ENCODE peak calls at places on chromosomes 5 and 9, in seven cellular contexts. M is adrenal gland; N is cardiac muscle cell; Q is HCT116; A is CD8-positive, alpha-beta T cell; O is transverse colon; T is heart left ventricle. E is an unnamed sample. For H3K4me1, the result is how much of the 10 kb centered on the place peaks cover.

GRCh38 chr5:85646641-85647040 is 971.1 kb upstream of the COX7C start:
- DNase-seq in M (no peak), N (no peak), Q (no peak), A (no peak), O (no peak), T (no peak), E (no peak)

GRCh38 chr5:129852747-129853352 is 51.4 kb upstream of the CHSY3 start:
- DNase-seq in M (peak), N (peak), Q (peak), A (peak), O (peak), T (peak), E (peak)

GRCh38 chr5:160702856-160703453 is 149.1 kb downstream of the ATP10B start:
- DNase-seq in M (no peak), N (no peak), Q (no peak), A (no peak), O (no peak), T (no peak), E (no peak)

GRCh38 chr9:97983524-97984187 is 515 bp downstream of the ANP32B start:
- DNase-seq in M (peak), N (peak), Q (no peak), A (peak), O (peak), T (peak), E (peak)

GRCh38 chr9:72205513-72205912 is 56.3 kb downstream of the GDA start:
- DNase-seq in M (no peak), N (no peak), Q (no peak), A (no peak), O (no peak), T (no peak), E (no peak)

GRCh38 chr9:88387035-88387732 is 1.1 kb upstream of the SPIN1 start:
- DNase-seq in M (peak), N (peak), Q (peak), A (no peak), O (peak), T (peak), E (no peak)

GRCh38 chr5:127876384-127876783 is 173.2 kb downstream of the CCDC192 start:
- DNase-seq in M (peak), N (no peak), Q (peak), A (no peak), O (no peak), T (no peak), E (no peak)

GRCh38 chr5:109161914-109162683 is 247.7 kb downstream of the PJA2 start:
- DNase-seq in M (no peak), N (peak), Q (no peak), A (no peak), O (no peak), T (no peak), E (no peak)

GRCh38 chr5:95005811-95006210 is 279.1 kb downstream of the MCTP1 start:
- DNase-seq in M (no peak), N (no peak), Q (no peak), A (no peak), O (no peak), T (no peak), E (no peak)

GRCh38 chr5:28328691-28329090 is 1290.3 kb upstream of the CDH9 start:
- DNase-seq in M (no peak), N (peak), Q (no peak), A (no peak), O (no peak), T (no peak), E (no peak)

GRCh38 chr5:153496835-153497234 is 6.4 kb downstream of the GRIA1 start:
- DNase-seq in M (peak), N (peak), Q (peak), A (no peak), O (no peak), T (no peak), E (no peak)

GRCh38 chr5:179915406-179915935 is 7.8 kb upstream of the TBC1D9B start:
- DNase-seq in M (no peak), N (no peak), Q (no peak), A (no peak), O (no peak), T (no peak), E (no peak)

GRCh38 chr9:27701664-27702063 is 128.4 kb upstream of the C9orf72 start:
- DNase-seq in M (peak), N (peak), Q (no peak), A (no peak), O (peak), T (peak), E (no peak)

GRCh38 chr5:73121109-73121443 is 701 bp downstream of the TMEM171 start:
- DNase-seq in M (no peak), N (peak), Q (no peak), A (no peak), O (no peak), T (no peak), E (no peak)

GRCh38 chr5:151663617-151664322 is 22.9 kb downstream of the SPARC start:
- DNase-seq in M (peak), N (no peak), Q (no peak), A (no peak), O (no peak), T (peak), E (no peak)

GRCh38 chr5:82393951-82394350 is 115.8 kb upstream of the RPS23 start:
- DNase-seq in M (no peak), N (no peak), Q (no peak), A (no peak), O (no peak), T (no peak), E (no peak)

GRCh38 chr5:103466494-103466893 is 96.1 kb downstream of the NUDT12 start:
- DNase-seq in M (peak), N (peak), Q (no peak), A (no peak), O (no peak), T (no peak), E (no peak)

GRCh38 chr5:53481887-53482716 is 1.7 kb downstream of the FST start:
- DNase-seq in M (peak), N (peak), Q (peak), A (peak), O (peak), T (peak), E (peak)

GRCh38 chr9:96442491-96442890 is 7.5 kb upstream of the HABP4 start:
- DNase-seq in M (no peak), N (no peak), Q (no peak), A (no peak), O (no peak), T (no peak), E (no peak)

GRCh38 chr9:107175039-107175438 is 108.0 kb upstream of the RAD23B start:
- DNase-seq in M (no peak), N (peak), Q (no peak), A (no peak), O (peak), T (peak), E (no peak)

GRCh38 chr9:87622936-87623335 is 103.0 kb upstream of the CTSL start:
- DNase-seq in M (no peak), N (no peak), Q (no peak), A (no peak), O (no peak), T (no peak), E (no peak)

GRCh38 chr5:20368581-20368980 is 380.6 kb upstream of the CDH18 start:
- DNase-seq in M (no peak), N (no peak), Q (no peak), A (no peak), O (no peak), T (no peak), E (no peak)

GRCh38 chr9:129750010-129750409 is 2.8 kb downstream of the PTGES start:
- DNase-seq in M (no peak), N (no peak), Q (no peak), A (no peak), O (no peak), T (no peak), E (no peak)

GRCh38 chr5:179422840-179423523 is 77.7 kb upstream of the ADAMTS2 start:
- DNase-seq in M (no peak), N (no peak), Q (no peak), A (no peak), O (no peak), T (no peak), E (no peak)

GRCh38 chr9:21326526-21327139 is 8.6 kb downstream of the KLHL9 start:
- DNase-seq in M (no peak), N (peak), Q (no peak), A (no peak), O (no peak), T (no peak), E (peak)

GRCh38 chr9:37989632-37990155 is 79.3 kb downstream of the SHB start:
- DNase-seq in M (no peak), N (no peak), Q (no peak), A (no peak), O (no peak), T (no peak), E (no peak)

GRCh38 chr9:131732061-131732526 is 7.8 kb downstream of the RAPGEF1 start:
- DNase-seq in M (peak), N (no peak), Q (no peak), A (no peak), O (peak), T (no peak), E (no peak)

GRCh38 chr9:96293481-96293880 is 8.5 kb downstream of the HSD17B3 start:
- DNase-seq in M (no peak), N (peak), Q (peak), A (no peak), O (no peak), T (no peak), E (no peak)

GRCh38 chr5:135012951-135013391 is 21.1 kb downstream of the PITX1 start:
- DNase-seq in M (no peak), N (no peak), Q (no peak), A (no peak), O (no peak), T (no peak), E (no peak)

GRCh38 chr5:135012033-135012588 is 21.9 kb downstream of the PITX1 start:
- DNase-seq in M (no peak), N (no peak), Q (no peak), A (no peak), O (no peak), T (no peak), E (no peak)

GRCh38 chr5:135013445-135013844 is 20.6 kb downstream of the PITX1 start:
- DNase-seq in M (no peak), N (no peak), Q (no peak), A (no peak), O (no peak), T (no peak), E (no peak)

GRCh38 chr5:135015942-135016341 is 18.1 kb downstream of the PITX1 start:
- DNase-seq in M (no peak), N (no peak), Q (no peak), A (no peak), O (no peak), T (no peak), E (no peak)

GRCh38 chr5:135013947-135014570 is 20.0 kb downstream of the PITX1 start:
- DNase-seq in M (no peak), N (peak), Q (no peak), A (no peak), O (no peak), T (no peak), E (no peak)
- H3K27ac ChIP-seq in M (no peak), N (no peak), Q (no peak), A (no peak), O (no peak), T (no peak), E (no peak)

DNA sequence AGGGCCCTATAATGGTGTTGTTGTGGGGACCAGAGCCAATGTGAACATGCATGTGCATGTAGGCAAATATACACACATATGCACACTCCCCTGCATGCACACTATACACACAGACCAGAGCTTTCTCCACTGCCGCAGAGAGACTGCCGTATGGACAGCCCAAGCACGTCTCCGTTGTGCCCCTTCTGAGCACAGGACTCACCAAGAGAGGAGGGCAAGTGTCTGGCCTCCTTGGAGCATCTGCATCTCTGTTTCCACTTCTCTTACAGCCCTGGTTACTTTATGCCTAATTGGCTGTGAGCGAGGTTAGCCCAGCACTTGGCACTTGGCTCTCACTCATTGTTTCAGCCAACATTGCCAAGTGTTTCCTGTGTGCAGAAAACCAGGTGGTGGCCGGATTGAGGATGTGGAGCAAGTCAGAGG is 30.4 kb downstream of the CSF2 start:
- DNase-seq in M (no peak), N (no peak), Q (no peak), A (no peak), O (no peak), T (no peak), E (no peak)
- H3K4me1 ChIP-seq in M (under half), N (under half), Q (under half), A (half or more), O (under half), T (half or more), E (under half)

GRCh38 chr5:176619203-176619568 is 9.2 kb upstream of the GPRIN1 start:
- DNase-seq in M (peak), N (peak), Q (peak), A (peak), O (peak), T (peak), E (peak)
- H3K4me3 ChIP-seq in M (no peak), N (no peak), Q (peak), A (peak), O (no peak), T (no peak), E (peak)

GRCh38 chr5:68545636-68546325 is 330.2 kb downstream of the PIK3R1 start:
- DNase-seq in M (no peak), N (no peak), Q (no peak), A (no peak), O (no peak), T (no peak), E (no peak)
- H3K27ac ChIP-seq in M (no peak), N (no peak), Q (no peak), A (no peak), O (no peak), T (no peak), E (no peak)

GRCh38 chr9:110146371-110146770 is 61.6 kb downstream of the C9orf152 start:
- DNase-seq in M (no peak), N (no peak), Q (no peak), A (no peak), O (no peak), T (no peak), E (no peak)
- H3K4me1 ChIP-seq in M (under half), N (under half), Q (under half), A (under half), O (under half), T (half or more), E (under half)

GRCh38 chr5:59177644-59178043 is 594.8 kb downstream of the RAB3C start:
- DNase-seq in M (no peak), N (no peak), Q (no peak), A (no peak), O (no peak), T (no peak), E (no peak)

GRCh38 chr5:59174248-59174844 is 591.5 kb downstream of the RAB3C start:
- DNase-seq in M (peak), N (peak), Q (peak), A (peak), O (no peak), T (no peak), E (peak)

GRCh38 chr5:59169768-59170150 is 586.9 kb downstream of the RAB3C start:
- DNase-seq in M (no peak), N (no peak), Q (no peak), A (no peak), O (no peak), T (no peak), E (no peak)

GRCh38 chr5:59171131-59171530 is 588.3 kb downstream of the RAB3C start:
- DNase-seq in M (no peak), N (no peak), Q (no peak), A (no peak), O (no peak), T (no peak), E (no peak)

GRCh38 chr5:59173568-59173967 is 590.7 kb downstream of the RAB3C start:
- DNase-seq in M (no peak), N (peak), Q (no peak), A (no peak), O (no peak), T (no peak), E (no peak)
- H3K4me3 ChIP-seq in M (no peak), N (no peak), Q (no peak), A (no peak), O (no peak), T (no peak), E (no peak)

GRCh38 chr5:36073595-36074216 is 7.0 kb upstream of the UGT3A2 start:
- DNase-seq in M (no peak), N (peak), Q (peak), A (no peak), O (no peak), T (no peak), E (no peak)
- H3K27ac ChIP-seq in M (no peak), N (no peak), Q (no peak), A (no peak), O (no peak), T (no peak), E (no peak)

GRCh38 chr5:78592735-78593386 is 55.7 kb downstream of the LHFPL2 start:
- DNase-seq in M (no peak), N (no peak), Q (no peak), A (no peak), O (no peak), T (no peak), E (no peak)

GRCh38 chr5:78591972-78592700 is 56.4 kb downstream of the LHFPL2 start:
- DNase-seq in M (no peak), N (peak), Q (no peak), A (no peak), O (no peak), T (no peak), E (no peak)

GRCh38 chr5:78593465-78593864 is 55.1 kb downstream of the LHFPL2 start:
- DNase-seq in M (no peak), N (no peak), Q (no peak), A (no peak), O (no peak), T (no peak), E (no peak)

GRCh38 chr5:78594946-78595921 is 53.3 kb downstream of the LHFPL2 start:
- DNase-seq in M (peak), N (peak), Q (peak), A (no peak), O (peak), T (peak), E (no peak)

DNA sequence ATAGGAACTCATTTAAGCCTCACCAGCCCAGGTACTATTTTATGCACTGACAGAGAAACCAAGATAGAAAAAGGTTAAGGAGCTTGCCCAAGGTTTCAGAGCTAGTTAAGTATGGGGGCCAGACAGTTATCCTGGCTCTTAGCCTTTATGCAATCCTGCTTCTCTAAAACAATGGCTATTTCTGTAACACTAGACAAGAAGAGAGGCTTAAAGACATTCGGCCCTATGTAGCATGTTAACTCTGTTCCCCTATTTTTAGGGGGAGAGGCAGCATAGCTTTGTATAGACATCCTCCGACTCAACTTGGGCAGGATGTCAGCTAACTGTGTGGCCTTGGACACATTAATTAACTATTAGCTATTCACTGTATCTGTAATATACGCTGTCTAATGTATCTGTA is 54.6 kb downstream of the LHFPL2 start:
- DNase-seq in M (no peak), N (no peak), Q (no peak), A (no peak), O (no peak), T (no peak), E (no peak)
- H3K4me1 ChIP-seq in M (half or more), N (half or more), Q (half or more), A (under half), O (under half), T (half or more), E (under half)

GRCh38 chr5:172840077-172840777 is 6.2 kb downstream of the ERGIC1 start:
- DNase-seq in M (no peak), N (no peak), Q (no peak), A (no peak), O (no peak), T (no peak), E (no peak)
- H3K4me3 ChIP-seq in M (no peak), N (no peak), Q (no peak), A (no peak), O (no peak), T (no peak), E (no peak)

DNA sequence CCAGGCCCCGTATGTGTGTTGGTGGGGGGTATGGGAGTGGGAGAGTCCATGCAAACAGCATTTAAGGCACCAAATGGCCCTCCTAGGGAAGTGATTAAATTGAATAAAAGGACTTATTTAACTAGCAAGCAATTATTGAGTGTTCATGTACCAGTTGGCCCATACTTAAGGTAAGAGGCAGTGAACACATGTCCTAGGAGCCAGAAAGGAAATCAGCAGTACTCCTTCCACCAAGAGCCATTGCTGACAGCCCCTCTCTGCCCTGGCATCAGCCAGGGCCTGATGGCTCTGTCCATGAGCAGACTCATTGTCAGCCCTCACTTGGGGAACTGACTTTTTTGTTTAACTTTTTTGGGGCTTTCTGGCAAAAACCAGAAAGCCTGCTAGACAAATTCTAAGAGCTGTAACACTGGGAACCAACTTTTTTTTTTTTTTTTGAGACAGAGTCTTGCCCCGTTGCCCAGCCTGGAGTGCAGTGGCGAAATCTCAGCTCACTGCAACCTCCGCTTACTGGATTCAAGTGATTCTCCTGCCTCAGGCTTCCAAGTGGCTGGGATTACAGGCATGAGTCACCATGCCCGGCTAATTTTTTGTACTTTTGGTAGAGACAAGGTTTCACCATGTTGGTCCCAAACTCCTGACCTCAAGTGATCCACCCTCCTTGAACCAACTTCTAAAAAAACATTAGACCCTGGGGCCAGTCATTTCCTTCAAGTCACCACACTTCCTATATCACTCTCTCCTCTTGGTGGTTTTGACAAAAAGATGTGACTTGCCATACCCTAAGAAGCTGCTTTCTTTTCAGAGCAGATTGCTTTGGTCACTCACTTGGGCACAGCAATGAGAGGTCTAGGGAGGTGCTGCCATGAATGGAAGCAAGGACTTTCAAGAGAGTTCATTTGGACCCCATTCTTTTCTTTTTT is 10.7 kb upstream of the SHROOM1 start:
- DNase-seq in M (no peak), N (peak), Q (no peak), A (no peak), O (no peak), T (no peak), E (no peak)
- H3K27ac ChIP-seq in M (no peak), N (no peak), Q (no peak), A (no peak), O (peak), T (peak), E (no peak)